ENCODE peak calls at places on chromosomes 7 and 10, in nine cellular contexts. E, H, I, Z, V, P, W, D and R are unnamed samples.

GRCh38 chr10:2201534-2202104 is 464.3 kb upstream of the ADARB2 start:
- DNase-seq in W (no peak), H (no peak), E (no peak), I (no peak), D (no peak), V (no peak), Z (no peak), P (no peak), R (no peak)

GRCh38 chr7:22094413-22095304 is 149.0 kb upstream of the CDCA7L start:
- DNase-seq in Z (no peak), I (no peak), W (no peak), D (no peak), E (no peak), P (no peak), V (no peak), H (no peak), R (no peak)

GRCh38 chr7:116522247-116522646 is 2.6 kb upstream of the CAV1 start:
- DNase-seq in W (no peak), Z (no peak), E (no peak), I (no peak), V (no peak), H (no peak), P (no peak), D (no peak), R (no peak)

GRCh38 chr10:43050011-43050410 is 26.9 kb upstream of the RET start:
- DNase-seq in D (no peak), V (no peak), Z (no peak), I (no peak), P (no peak), W (no peak), E (no peak), H (no peak), R (no peak)

GRCh38 chr10:71888623-71889387 is 37.8 kb upstream of the PSAP start:
- DNase-seq in Z (peak; percentile 92), I (peak; percentile 96), H (peak; percentile 8), P (peak; percentile 72), V (peak; percentile 63), D (no peak), W (peak; percentile 54), E (peak; percentile 91), R (peak; percentile 1)

GRCh38 chr7:142420554-142421362 is 162.9 kb upstream of the PRSS58 start:
- DNase-seq in P (peak; percentile 8), V (no peak), E (no peak), D (no peak), I (no peak), W (no peak), Z (no peak), H (no peak), R (no peak)

GRCh38 chr10:35545878-35546631 is 59.1 kb upstream of the GJD4 start:
- DNase-seq in D (no peak), W (no peak), V (no peak), P (no peak), I (no peak), E (no peak), H (no peak), Z (no peak), R (no peak)

GRCh38 chr10:85613391-85613790 is 753.2 kb downstream of the GRID1 start:
- DNase-seq in V (no peak), I (no peak), E (no peak), H (no peak), W (no peak), D (no peak), P (no peak), Z (peak; percentile 42), R (no peak)